ENCODE peak calls at places on chromosomes 6 and 20, in eight cellular contexts. F is NCI-H524; B is GM04504; L is stimulated activated CD8-positive, alpha-beta memory T cell treated with anti-CD3 and anti-CD28 coated beads, Interleukin-4, amount 100 ng/mL, for 1 hour; K is chondrocyte; Q is pancreas; P is activated naive CD4-positive, alpha-beta T cell; C is HS-27A. Z is an unnamed sample.

GRCh38 chr20:61253640-61254511 is 1.8 kb downstream of the CDH4 start:
- DNase-seq in F (no peak), K (no peak), B (no peak), P (no peak), Q (peak), L (no peak), C (no peak), Z (no peak)

GRCh38 chr6:73565767-73566485 is 45.1 kb upstream of the EEF1A1 start:
- DNase-seq in F (no peak), Q (no peak), B (no peak), C (peak), P (no peak), K (no peak), L (no peak), Z (no peak)

GRCh38 chr20:10461495-10461894 is 26.4 kb downstream of the SLX4IP start:
- DNase-seq in C (no peak), P (no peak), K (no peak), F (no peak), L (no peak), B (no peak), Q (no peak), Z (no peak)

GRCh38 chr20:33518071-33518470 is 28.2 kb downstream of the CBFA2T2 start:
- DNase-seq in L (no peak), K (no peak), C (peak), P (no peak), F (no peak), Q (no peak), B (peak), Z (no peak)

GRCh38 chr20:57620274-57620990 is at the start of gene ZBP1:
- DNase-seq in L (peak), Q (no peak), K (no peak), F (no peak), P (peak), B (no peak), C (no peak), Z (no peak)

GRCh38 chr20:15593061-15593460 is 980.2 kb downstream of the KIF16B start:
- DNase-seq in K (no peak), F (no peak), L (no peak), P (no peak), B (no peak), C (no peak), Q (no peak), Z (no peak)

GRCh38 chr6:117908246-117909107 is 1.4 kb downstream of the SLC35F1 start:
- DNase-seq in L (no peak), P (no peak), Q (no peak), B (no peak), F (peak), C (no peak), K (no peak), Z (no peak)

GRCh38 chr20:36405255-36405654 is 99.1 kb downstream of the DLGAP4 start:
- DNase-seq in C (no peak), F (no peak), L (no peak), B (no peak), Q (no peak), P (no peak), K (no peak), Z (no peak)

GRCh38 chr6:116924245-116924644 is 47.2 kb downstream of the RFX6 start:
- DNase-seq in Q (no peak), B (no peak), K (no peak), C (no peak), F (no peak), P (no peak), L (no peak), Z (no peak)

GRCh38 chr6:7151381-7151780 is 43.6 kb downstream of the RREB1 start:
- DNase-seq in K (no peak), F (no peak), L (no peak), P (no peak), Q (no peak), B (no peak), C (no peak), Z (no peak)

GRCh38 chr6:159578629-159579028 is 114.4 kb downstream of the SOD2 start:
- DNase-seq in L (no peak), C (no peak), P (no peak), K (no peak), B (no peak), F (no peak), Q (no peak), Z (no peak)

GRCh38 chr6:5752282-5752681 is 254.4 kb downstream of the NRN1 start:
- DNase-seq in B (peak), K (no peak), C (no peak), F (peak), P (no peak), L (no peak), Q (no peak), Z (no peak)

GRCh38 chr6:74073429-74073828 is 377.4 kb downstream of the CD109 start:
- DNase-seq in P (no peak), K (no peak), Q (no peak), B (peak), L (no peak), F (no peak), C (no peak), Z (no peak)

GRCh38 chr6:14079433-14079832 is 38.1 kb upstream of the CD83 start:
- DNase-seq in L (no peak), F (no peak), K (no peak), C (no peak), Q (no peak), P (no peak), B (no peak), Z (no peak)

GRCh38 chr6:113015249-113015648 is 668.1 kb downstream of the RFPL4B start:
- DNase-seq in B (peak), P (no peak), C (no peak), L (no peak), Q (no peak), K (no peak), F (no peak), Z (no peak)

GRCh38 chr6:32972353-32973143 is 4.2 kb downstream of the BRD2 start:
- DNase-seq in L (no peak), C (no peak), Q (peak), B (no peak), P (peak), F (no peak), K (peak), Z (no peak)

GRCh38 chr6:1372690-1373089 is 16.7 kb upstream of the FOXF2 start:
- DNase-seq in K (no peak), P (no peak), B (no peak), F (no peak), Q (no peak), L (no peak), C (no peak), Z (no peak)

GRCh38 chr6:107574856-107575255 is 84.9 kb downstream of the SOBP start:
- DNase-seq in K (no peak), C (no peak), Q (no peak), F (no peak), L (no peak), B (no peak), P (no peak), Z (no peak)

GRCh38 chr6:47310131-47310480 is 401 bp upstream of the TNFRSF21 start:
- DNase-seq in L (no peak), C (no peak), Q (no peak), K (no peak), B (no peak), F (no peak), P (no peak), Z (no peak)

GRCh38 chr20:34262488-34263288 is 21.5 kb downstream of the ASIP start:
- DNase-seq in B (no peak), P (no peak), C (no peak), L (no peak), F (no peak), Q (no peak), K (no peak), Z (no peak)

GRCh38 chr6:104718672-104719071 is 141.0 kb downstream of the HACE1 start:
- DNase-seq in K (no peak), C (no peak), Q (no peak), L (no peak), B (no peak), P (no peak), F (no peak), Z (no peak)

GRCh38 chr6:128520436-128521301 is at the start of gene PTPRK:
- DNase-seq in L (peak), Q (peak), K (peak), B (peak), P (peak), F (peak), C (peak), Z (peak)

GRCh38 chr20:63172726-63173125 is 43.2 kb downstream of the YTHDF1 start:
- DNase-seq in K (no peak), C (no peak), Q (peak), P (no peak), B (no peak), L (no peak), F (peak), Z (no peak)

GRCh38 chr20:30630761-30631160 is 626.7 kb upstream of the DEFB115 start:
- DNase-seq in F (no peak), Q (no peak), L (no peak), K (no peak), P (no peak), B (no peak), C (no peak), Z (no peak)

GRCh38 chr6:122620902-122621301 is 10.7 kb downstream of the PKIB start:
- DNase-seq in L (no peak), B (no peak), C (no peak), P (no peak), Q (no peak), F (peak), K (no peak), Z (no peak)

GRCh38 chr20:50921055-50921454 is 10.2 kb downstream of the ADNP start:
- DNase-seq in L (no peak), C (no peak), F (no peak), K (no peak), Q (no peak), B (no peak), P (no peak), Z (no peak)

GRCh38 chr20:36815454-36816091 is 42.0 kb upstream of the DSN1 start:
- DNase-seq in K (peak), F (no peak), Q (peak), L (no peak), B (no peak), C (no peak), P (no peak), Z (no peak)

GRCh38 chr20:59042151-59042795 is at the start of gene PRELID3B:
- DNase-seq in P (no peak), F (no peak), K (no peak), C (no peak), L (no peak), B (no peak), Q (peak), Z (no peak)

GRCh38 chr6:107075951-107076381 is 39.3 kb downstream of the BEND3 start:
- DNase-seq in L (no peak), C (no peak), K (no peak), P (no peak), B (peak), Q (no peak), F (no peak), Z (no peak)

GRCh38 chr6:135941275-135941674 is 89.8 kb downstream of the PDE7B start:
- DNase-seq in B (no peak), C (no peak), Q (no peak), K (no peak), L (no peak), F (no peak), P (no peak), Z (no peak)

GRCh38 chr20:53764416-53764800 is 170.8 kb upstream of the ZNF217 start:
- DNase-seq in P (no peak), Q (no peak), C (no peak), B (no peak), K (no peak), L (no peak), F (no peak), Z (no peak)

GRCh38 chr6:89079611-89080213 is 839 bp upstream of the PNRC1 start:
- DNase-seq in B (no peak), K (no peak), Q (no peak), F (peak), P (peak), L (peak), C (no peak), Z (no peak)

GRCh38 chr20:19260412-19261090 is 48.1 kb downstream of the SLC24A3 start:
- DNase-seq in Q (no peak), K (no peak), B (no peak), L (no peak), P (no peak), C (no peak), F (no peak), Z (no peak)

GRCh38 chr6:28725890-28726348 is 197.9 kb downstream of the TRIM27 start:
- DNase-seq in F (no peak), L (no peak), K (no peak), Q (no peak), C (no peak), B (no peak), P (no peak), Z (no peak)